ENCODE peak calls at places on chromosomes 16 and 17, in four cellular contexts. One of them, this sample, is unnamed. For H3K4me1, the result is how much of the 10 kb centered on the place peaks cover.

GRCh38 chr16:79599837-79600635 is 501 bp downstream of the MAF start:
- DNase-seq in OCI-LY7: peak
- DNase-seq in IMR-90: no peak
- DNase-seq in tibial nerve: no peak
- DNase-seq in this sample: peak

GRCh38 chr17:30952645-30953393 is 18.0 kb upstream of the RNF135 start:
- DNase-seq in IMR-90: no peak
- DNase-seq in tibial nerve: no peak
- DNase-seq in OCI-LY7: peak
- DNase-seq in this sample: no peak

GRCh38 chr16:28277537-28278388 is 14.6 kb upstream of the SBK1 start:
- DNase-seq in tibial nerve: peak
- DNase-seq in OCI-LY7: peak
- DNase-seq in IMR-90: peak
- DNase-seq in this sample: peak

GRCh38 chr16:85057948-85058347 is 30.4 kb downstream of the KIAA0513 start:
- DNase-seq in tibial nerve: no peak
- DNase-seq in IMR-90: no peak
- DNase-seq in OCI-LY7: peak
- DNase-seq in this sample: no peak

GRCh38 chr17:10327640-10328039 is 45.2 kb downstream of the MYH13 start:
- DNase-seq in IMR-90: peak
- DNase-seq in OCI-LY7: peak
- DNase-seq in tibial nerve: peak
- DNase-seq in this sample: peak

GRCh38 chr17:49297141-49297540 is 64.9 kb downstream of the ZNF652 start:
- DNase-seq in OCI-LY7: no peak
- DNase-seq in IMR-90: no peak
- DNase-seq in tibial nerve: no peak
- DNase-seq in this sample: no peak

GRCh38 chr17:77308768-77309726 is 168.3 kb downstream of the SEC14L1 start:
- DNase-seq in tibial nerve: no peak
- DNase-seq in OCI-LY7: no peak
- DNase-seq in IMR-90: peak
- DNase-seq in this sample: peak

GRCh38 chr17:47297661-47298400 is 25.9 kb upstream of the EFCAB13 start:
- DNase-seq in OCI-LY7: no peak
- DNase-seq in IMR-90: no peak
- DNase-seq in tibial nerve: no peak
- DNase-seq in this sample: no peak

GRCh38 chr17:1745513-1746020 is 2.9 kb downstream of the SERPINF2 start:
- DNase-seq in IMR-90: no peak
- DNase-seq in OCI-LY7: no peak
- DNase-seq in tibial nerve: no peak
- DNase-seq in this sample: peak

GRCh38 chr17:20267459-20267842 is 199.9 kb downstream of the LGALS9B start:
- DNase-seq in OCI-LY7: no peak
- DNase-seq in IMR-90: no peak
- DNase-seq in tibial nerve: no peak
- DNase-seq in this sample: no peak

GRCh38 chr16:80120899-80121521 is 419.8 kb upstream of the DYNLRB2 start:
- DNase-seq in IMR-90: no peak
- DNase-seq in OCI-LY7: no peak
- DNase-seq in tibial nerve: no peak
- DNase-seq in this sample: no peak

GRCh38 chr17:28726396-28726911 is 421 bp upstream of the TLCD1 start:
- DNase-seq in tibial nerve: no peak
- DNase-seq in IMR-90: peak
- DNase-seq in OCI-LY7: no peak
- DNase-seq in this sample: no peak

GRCh38 chr16:30901201-30902069 is 5.0 kb downstream of the CTF1 start:
- DNase-seq in IMR-90: no peak
- DNase-seq in tibial nerve: no peak
- DNase-seq in OCI-LY7: no peak
- DNase-seq in this sample: no peak
- H3K4me1 ChIP-seq in IMR-90: under half
- H3K4me1 ChIP-seq in tibial nerve: under half
- H3K4me1 ChIP-seq in OCI-LY7: under half
- H3K4me1 ChIP-seq in this sample: under half

GRCh38 chr16:70769761-70770160 is 31.2 kb downstream of the VAC14 start:
- DNase-seq in IMR-90: no peak
- DNase-seq in tibial nerve: no peak
- DNase-seq in OCI-LY7: no peak
- DNase-seq in this sample: no peak

GRCh38 chr16:70770291-70770967 is 30.5 kb downstream of the VAC14 start:
- DNase-seq in OCI-LY7: no peak
- DNase-seq in IMR-90: no peak
- DNase-seq in tibial nerve: no peak
- DNase-seq in this sample: no peak

GRCh38 chr16:70768205-70768580 is 32.8 kb downstream of the VAC14 start:
- DNase-seq in tibial nerve: no peak
- DNase-seq in IMR-90: no peak
- DNase-seq in OCI-LY7: no peak
- DNase-seq in this sample: no peak

GRCh38 chr16:70767377-70768204 is 33.4 kb downstream of the VAC14 start:
- DNase-seq in IMR-90: no peak
- DNase-seq in tibial nerve: no peak
- DNase-seq in OCI-LY7: no peak
- DNase-seq in this sample: no peak

DNA sequence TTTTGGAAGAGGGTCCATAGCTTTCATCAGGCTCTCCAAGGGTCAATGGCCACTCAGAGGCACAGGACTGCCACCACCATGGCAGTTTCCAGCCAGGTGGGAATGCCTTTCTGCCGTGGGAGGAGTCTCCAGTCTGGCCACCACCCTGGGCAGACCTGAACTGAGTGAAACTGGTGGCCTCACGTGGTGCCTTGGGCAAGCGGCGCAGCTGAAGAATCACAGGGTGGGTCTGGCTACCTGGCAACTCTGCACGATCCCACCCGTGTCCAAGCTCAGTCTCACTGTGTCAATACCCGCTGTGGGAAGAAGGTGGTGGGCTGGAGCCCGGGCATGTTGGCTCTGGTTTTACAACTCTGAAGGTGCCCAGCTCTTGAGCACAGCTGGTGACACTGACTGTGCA is 31.8 kb downstream of the VAC14 start:
- DNase-seq in tibial nerve: no peak
- DNase-seq in OCI-LY7: no peak
- DNase-seq in IMR-90: no peak
- DNase-seq in this sample: no peak
- H3K27ac ChIP-seq in tibial nerve: no peak
- H3K27ac ChIP-seq in OCI-LY7: no peak
- H3K27ac ChIP-seq in IMR-90: no peak
- H3K27ac ChIP-seq in this sample: no peak

DNA sequence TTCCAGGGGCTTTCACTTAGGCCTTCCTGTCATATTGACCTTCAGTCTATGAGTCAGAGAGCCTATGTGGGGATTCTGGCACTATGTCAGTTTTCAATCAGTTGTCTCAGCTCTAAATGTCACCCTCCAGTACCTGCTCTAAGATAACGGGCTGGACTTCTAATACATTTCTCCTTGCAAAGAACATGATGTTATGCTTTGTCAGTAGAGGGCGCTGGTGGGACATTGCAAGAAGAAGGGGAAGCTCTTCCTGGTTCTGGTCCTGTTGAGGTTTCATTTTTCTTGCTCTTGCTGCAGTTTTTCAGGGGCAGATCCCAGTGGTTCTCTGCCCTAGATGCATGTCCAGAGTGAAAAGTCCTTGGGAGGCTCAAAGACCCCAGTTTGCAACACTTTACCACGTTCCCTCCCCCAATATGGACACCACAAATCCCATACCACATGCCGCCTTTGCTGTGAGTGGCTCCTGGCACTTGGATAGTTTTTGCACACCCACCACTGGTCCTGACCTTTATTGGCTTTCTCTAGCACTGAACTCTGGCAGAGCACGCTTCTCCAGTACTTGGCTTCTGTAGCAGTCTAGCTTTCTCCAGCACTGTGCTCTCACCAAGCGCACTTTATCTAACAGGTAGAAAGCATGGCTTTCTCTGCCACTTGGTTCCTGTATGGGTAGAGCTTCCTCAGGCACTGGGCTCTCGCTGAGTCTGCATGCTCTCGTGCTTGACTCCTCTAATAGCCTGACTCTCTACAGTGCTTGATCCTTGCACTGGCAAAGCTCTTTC is 49.0 kb downstream of the BCL7C start:
- DNase-seq in OCI-LY7: peak
- DNase-seq in tibial nerve: peak
- DNase-seq in IMR-90: peak
- DNase-seq in this sample: peak
- TF ChIP-seq CTCF in OCI-LY7: peak
- TF ChIP-seq CTCF in tibial nerve: peak
- TF ChIP-seq CTCF in IMR-90: peak
- TF ChIP-seq CTCF in this sample: peak

DNA sequence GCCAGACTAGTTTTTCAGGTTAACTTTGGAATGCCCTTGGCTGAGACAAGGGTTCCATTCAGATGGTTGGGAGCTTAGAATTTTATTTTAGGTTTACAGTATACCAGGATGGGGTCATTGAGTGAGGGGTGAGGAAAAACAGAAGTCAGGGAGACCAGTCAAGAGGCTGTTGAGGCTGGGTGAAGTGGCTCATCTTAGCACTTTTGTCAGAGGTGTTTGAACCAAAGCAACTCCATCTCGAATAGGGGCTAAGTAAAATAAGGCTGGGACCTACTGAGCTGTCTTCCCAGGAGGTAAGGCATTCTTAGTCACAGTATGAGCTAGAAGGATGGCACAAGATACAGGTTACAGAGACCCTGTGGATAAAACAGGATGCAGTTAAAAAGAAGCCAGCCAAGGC is 3.0 kb upstream of the TMEM231 start:
- DNase-seq in IMR-90: no peak
- DNase-seq in OCI-LY7: no peak
- DNase-seq in tibial nerve: no peak
- DNase-seq in this sample: no peak
- H3K4me1 ChIP-seq in IMR-90: under half
- H3K4me1 ChIP-seq in OCI-LY7: under half
- H3K4me1 ChIP-seq in tibial nerve: under half
- H3K4me1 ChIP-seq in this sample: under half